ENCODE peak calls at places on chromosomes 5 and 9, in seven cellular contexts. F is endothelial cell, Q is fibroblast of mammary gland, B is astrocyte, Y is GM12864, G is tibial nerve, Z is tibial artery. M is an unnamed sample.

GRCh38 chr9:7636297-7636696 is 163.3 kb downstream of the DMAC1 start:
- DNase-seq in F (no peak), Y (no peak), Z (no peak), G (no peak), B (no peak), Q (no peak), M (no peak)

GRCh38 chr5:57032151-57032551 is 80.2 kb upstream of the MIER3 start:
- DNase-seq in Y (no peak), B (no peak), G (no peak), Q (no peak), Z (no peak), F (no peak), M (no peak)

GRCh38 chr9:124279531-124280175 is 21.9 kb downstream of the NEK6 start:
- DNase-seq in Z (no peak), F (no peak), Y (no peak), G (no peak), B (peak; percentile 47), Q (no peak), M (no peak)

GRCh38 chr5:18113724-18114123 is 479.5 kb downstream of the TAF11L14 start:
- DNase-seq in G (no peak), F (peak; percentile 9), Q (peak; percentile 14), Z (no peak), B (no peak), Y (no peak), M (no peak)

GRCh38 chr9:110006657-110007056 is 201.3 kb downstream of the C9orf152 start:
- DNase-seq in Y (no peak), G (no peak), F (no peak), Z (no peak), Q (no peak), B (no peak), M (no peak)

GRCh38 chr5:73564644-73565165 is 734 bp downstream of the ANKRA2 start:
- DNase-seq in F (no peak), Q (peak; percentile 26), G (no peak), Z (no peak), Y (no peak), B (no peak), M (no peak)

GRCh38 chr9:107281164-107281563 is 1.9 kb upstream of the RAD23B start:
- DNase-seq in Y (no peak), G (no peak), B (no peak), Q (no peak), Z (no peak), F (no peak), M (no peak)

GRCh38 chr5:93107828-93108520 is 473.0 kb downstream of the NR2F1-AS1 start:
- DNase-seq in Y (no peak), G (no peak), Z (no peak), B (no peak), F (no peak), Q (no peak), M (no peak)

GRCh38 chr5:169706758-169707450 is 69.8 kb downstream of the DOCK2 start:
- DNase-seq in B (peak; percentile 65), G (no peak), Q (peak; percentile 88), Z (no peak), F (no peak), Y (no peak), M (no peak)

GRCh38 chr5:178236685-178237084 is 4.1 kb upstream of the PHYKPL start:
- DNase-seq in B (no peak), G (no peak), F (no peak), Q (no peak), Y (no peak), Z (no peak), M (no peak)

GRCh38 chr9:35650341-35651158 is at the start of gene SIT1:
- DNase-seq in Q (no peak), B (no peak), Y (no peak), Z (peak; percentile 66), G (no peak), F (no peak), M (no peak)

GRCh38 chr9:110125207-110125751 is 82.7 kb downstream of the C9orf152 start:
- DNase-seq in Y (no peak), Q (peak; percentile 94), Z (peak; percentile 98), F (peak; percentile 75), G (peak; percentile 79), B (peak; percentile 99), M (peak; percentile 91)

GRCh38 chr5:76337949-76338589 is 65.0 kb upstream of the IQGAP2 start:
- DNase-seq in B (peak; percentile 70), Q (peak; percentile 35), Y (no peak), G (no peak), Z (no peak), F (peak; percentile 69), M (no peak)

GRCh38 chr9:88817628-88818027 is 173.6 kb upstream of the S1PR3 start:
- DNase-seq in G (no peak), Z (no peak), Q (no peak), B (peak; percentile 42), F (no peak), Y (no peak), M (no peak)

GRCh38 chr5:19047277-19047676 is 940.7 kb downstream of the CDH18 start:
- DNase-seq in Y (no peak), B (no peak), F (no peak), G (no peak), Q (no peak), Z (no peak), M (no peak)

GRCh38 chr5:107672212-107673105 is 1.7 kb upstream of the EFNA5 start:
- DNase-seq in Z (peak; percentile 91), F (peak; percentile 76), Y (no peak), B (peak; percentile 97), G (peak; percentile 41), Q (peak; percentile 87), M (peak; percentile 37)

GRCh38 chr5:58357799-58358198 is 102.1 kb downstream of the PLK2 start:
- DNase-seq in B (no peak), G (no peak), Z (no peak), Q (no peak), Y (no peak), F (no peak), M (no peak)

GRCh38 chr9:113875420-113875916 is 641 bp upstream of the ZNF618 start:
- DNase-seq in B (no peak), F (no peak), G (no peak), Y (no peak), Q (no peak), Z (no peak), M (no peak)

GRCh38 chr5:15575566-15576195 is 75.7 kb downstream of the FBXL7 start:
- DNase-seq in F (no peak), Z (no peak), B (no peak), Y (no peak), G (no peak), Q (peak; percentile 17), M (no peak)

GRCh38 chr9:72443855-72444254 is 77.6 kb upstream of the TMC1 start:
- DNase-seq in G (no peak), F (no peak), B (no peak), Y (peak; percentile 79), Q (peak; percentile 10), Z (no peak), M (no peak)

GRCh38 chr5:69414885-69415583 is at the start of gene MARVELD2:
- DNase-seq in G (peak; percentile 34), B (peak; percentile 14), Y (no peak), F (peak; percentile 78), Q (no peak), Z (peak; percentile 76), M (peak; percentile 20)

GRCh38 chr5:138647794-138648193 is 72.6 kb upstream of the HSPA9 start:
- DNase-seq in Z (no peak), Y (no peak), G (no peak), B (no peak), Q (no peak), F (no peak), M (no peak)

GRCh38 chr5:172885594-172886340 is 51.7 kb downstream of the ERGIC1 start:
- DNase-seq in Z (no peak), B (no peak), Y (no peak), G (no peak), F (no peak), Q (no peak), M (no peak)

GRCh38 chr5:165525268-165525667 is 2019.8 kb downstream of the MAT2B start:
- DNase-seq in F (no peak), B (peak; percentile 86), Z (no peak), G (no peak), Q (peak; percentile 41), Y (no peak), M (no peak)

GRCh38 chr5:36305571-36306326 is 4.0 kb upstream of the RANBP3L start:
- DNase-seq in B (peak; percentile 14), Y (no peak), F (peak; percentile 21), Q (peak; percentile 75), Z (peak; percentile 72), G (no peak), M (peak; percentile 48)

GRCh38 chr9:131273791-131274673 is 2.3 kb downstream of the FAM78A start:
- DNase-seq in B (no peak), Z (no peak), Q (no peak), G (no peak), F (no peak), Y (no peak), M (no peak)

GRCh38 chr9:107462691-107463090 is 26.9 kb downstream of the KLF4 start:
- DNase-seq in Z (no peak), Y (no peak), Q (peak; percentile 56), F (no peak), G (no peak), B (peak; percentile 7), M (no peak)

GRCh38 chr9:127084071-127085039 is 38.1 kb downstream of the ANGPTL2 start:
- DNase-seq in Q (no peak), Z (no peak), F (no peak), G (no peak), B (no peak), Y (no peak), M (no peak)

GRCh38 chr5:122870219-122870856 is 24.9 kb downstream of the SNX24 start:
- DNase-seq in B (peak; percentile 57), G (no peak), F (no peak), Q (peak; percentile 71), Y (no peak), Z (no peak), M (no peak)

GRCh38 chr5:126857472-126858410 is 80.8 kb downstream of the LMNB1 start:
- DNase-seq in F (no peak), B (peak; percentile 47), Z (no peak), Y (no peak), Q (peak; percentile 70), G (no peak), M (peak; percentile 69)

GRCh38 chr5:129904102-129904666 is at the start of gene CHSY3:
- DNase-seq in F (peak; percentile 91), G (peak; percentile 68), Y (no peak), B (peak; percentile 71), Q (peak; percentile 72), Z (peak; percentile 95), M (peak; percentile 76)
- TF ChIP-seq CTCF in F (no peak), G (no peak), Y (no peak), B (no peak), Q (no peak), Z (peak; percentile 35), M (no peak)

GRCh38 chr9:97109194-97109811 is 70.4 kb upstream of the CTSV start:
- DNase-seq in Q (peak; percentile 42), B (peak; percentile 6), Z (no peak), G (no peak), Y (peak; percentile 7), F (peak; percentile 50), M (no peak)
- TF ChIP-seq CTCF in Q (peak; percentile 55), B (no peak), Z (no peak), G (peak; percentile 11), Y (peak; percentile 65), F (peak; percentile 19), M (no peak)

GRCh38 chr9:93427655-93428379 is 23.7 kb upstream of the FAM120A start:
- DNase-seq in Q (no peak), F (peak; percentile 42), Z (no peak), G (no peak), Y (no peak), B (no peak), M (no peak)
- TF ChIP-seq CTCF in Q (peak; percentile 34), F (no peak), Z (no peak), G (no peak), Y (no peak), B (no peak), M (no peak)

GRCh38 chr5:67166460-67166871 is 30.1 kb downstream of the CD180 start:
- DNase-seq in F (no peak), G (no peak), Z (peak; percentile 80), Y (peak; percentile 58), B (no peak), Q (no peak), M (no peak)
- TF ChIP-seq CTCF in F (peak; percentile 4), G (no peak), Z (no peak), Y (no peak), B (no peak), Q (no peak), M (no peak)

M was measured in uterus.